ENCODE peak calls at places on chromosomes 16 and 17, in four cellular contexts. Y is anterior cingulate cortex; B is NCI-H1092; C is stimulated activated CD8-positive, alpha-beta memory T cell treated with anti-CD3 and anti-CD28 coated beads, Interleukin-4, amount 100 ng/mL, for 24 hours. D is an unnamed sample.

GRCh38 chr17:31499771-31500554 is 108.5 kb downstream of the RAB11FIP4 start:
- DNase-seq in Y (peak), C (no peak), B (no peak), D (no peak)

GRCh38 chr17:32492281-32492623 is 5.5 kb downstream of the CDK5R1 start:
- DNase-seq in B (no peak), C (no peak), Y (no peak), D (no peak)

GRCh38 chr17:79747508-79748295 is 17.0 kb downstream of the ENPP7 start:
- DNase-seq in Y (no peak), B (peak), C (no peak), D (no peak)

GRCh38 chr17:15957206-15957605 is 12.3 kb downstream of the ADORA2B start:
- DNase-seq in C (no peak), Y (no peak), B (no peak), D (no peak)

GRCh38 chr16:86245895-86246294 is 264.4 kb upstream of the FOXF1 start:
- DNase-seq in Y (no peak), C (no peak), B (no peak), D (peak)

GRCh38 chr16:27107185-27107592 is 40.5 kb downstream of the C16orf82 start:
- DNase-seq in C (no peak), B (no peak), Y (no peak), D (no peak)

GRCh38 chr17:2691965-2692780 is 19.4 kb downstream of the CLUH start:
- DNase-seq in B (no peak), Y (no peak), C (no peak), D (peak)

GRCh38 chr17:43545383-43545632 is 832 bp downstream of the ETV4 start:
- DNase-seq in Y (no peak), C (peak), B (no peak), D (peak)

GRCh38 chr16:89693289-89693731 is 6.8 kb downstream of the CDK10 start:
- DNase-seq in Y (no peak), C (no peak), B (no peak), D (no peak)

GRCh38 chr17:10109146-10109545 is 89.3 kb downstream of the GAS7 start:
- DNase-seq in C (no peak), B (no peak), Y (no peak), D (no peak)